ENCODE peak calls at places on chromosomes 2 and 18, in six cellular contexts. V is progenitor cell of endocrine pancreas, M is IMR-90, Y is Caco-2, D is AG09319, G is WTC11. X is an unnamed sample.

GRCh38 chr18:70362258-70362657 is 73.4 kb downstream of the SOCS6 start:
- DNase-seq in V (no peak), M (no peak), Y (no peak), D (no peak), G (no peak), X (no peak)

GRCh38 chr2:70887550-70888229 is 48.0 kb upstream of the ATP6V1B1 start:
- DNase-seq in V (no peak), M (no peak), Y (peak), D (no peak), G (peak), X (peak)

GRCh38 chr2:189409136-189409535 is 32.1 kb upstream of the WDR75 start:
- DNase-seq in V (no peak), M (peak), Y (no peak), D (no peak), G (no peak), X (no peak)

GRCh38 chr2:18336975-18337374 is 223.5 kb downstream of the RDH14 start:
- DNase-seq in V (no peak), M (peak), Y (no peak), D (no peak), G (no peak), X (no peak)

GRCh38 chr2:11375025-11375688 is 30.7 kb upstream of the ROCK2 start:
- DNase-seq in V (no peak), M (no peak), Y (no peak), D (no peak), G (no peak), X (no peak)

GRCh38 chr18:44725300-44726096 is 44.8 kb downstream of the SETBP1 start:
- DNase-seq in V (no peak), M (peak), Y (no peak), D (no peak), G (no peak), X (no peak)

GRCh38 chr2:201040867-201041628 is 30.4 kb downstream of the HYCC2 start:
- DNase-seq in V (no peak), M (no peak), Y (no peak), D (no peak), G (no peak), X (no peak)

GRCh38 chr2:151553-152328 is 105.4 kb upstream of the FAM110C start:
- DNase-seq in V (no peak), M (no peak), Y (no peak), D (no peak), G (no peak), X (no peak)

GRCh38 chr18:24321071-24321470 is 76.6 kb downstream of the OSBPL1A start:
- DNase-seq in V (no peak), M (peak), Y (no peak), D (no peak), G (no peak), X (no peak)

GRCh38 chr2:109013046-109013445 is 24.0 kb upstream of the EDAR start:
- DNase-seq in V (no peak), M (no peak), Y (no peak), D (no peak), G (no peak), X (no peak)

GRCh38 chr18:27921904-27922541 is 254.9 kb downstream of the CDH2 start:
- DNase-seq in V (no peak), M (peak), Y (peak), D (no peak), G (no peak), X (no peak)

GRCh38 chr2:219010162-219010756 is 17.0 kb upstream of the CRYBA2 start:
- DNase-seq in V (no peak), M (no peak), Y (peak), D (no peak), G (peak), X (no peak)

GRCh38 chr18:46406539-46406932 is 250.5 kb downstream of the LOXHD1 start:
- DNase-seq in V (no peak), M (no peak), Y (no peak), D (no peak), G (no peak), X (no peak)

GRCh38 chr2:190678444-190679162 is 29.7 kb downstream of the NAB1 start:
- DNase-seq in V (no peak), M (peak), Y (no peak), D (no peak), G (no peak), X (no peak)

GRCh38 chr18:395481-396250 is 104.8 kb downstream of the COLEC12 start:
- DNase-seq in V (no peak), M (peak), Y (no peak), D (peak), G (no peak), X (no peak)

GRCh38 chr2:27249891-27250651 is 12.8 kb downstream of the SLC30A3 start:
- DNase-seq in V (peak), M (peak), Y (peak), D (no peak), G (peak), X (peak)

GRCh38 chr2:145725876-145726275 is 1206.0 kb upstream of the ZEB2 start:
- DNase-seq in V (no peak), M (no peak), Y (no peak), D (no peak), G (no peak), X (no peak)

GRCh38 chr18:35786359-35787042 is 186.0 kb upstream of the RMP24 start:
- DNase-seq in V (no peak), M (no peak), Y (no peak), D (no peak), G (no peak), X (no peak)

GRCh38 chr2:69192176-69192945 is 179.4 kb downstream of the ANTXR1 start:
- DNase-seq in V (no peak), M (no peak), Y (peak), D (no peak), G (no peak), X (no peak)

GRCh38 chr2:212124597-212124996 is 414.0 kb downstream of the ERBB4 start:
- DNase-seq in V (no peak), M (peak), Y (peak), D (no peak), G (no peak), X (no peak)

GRCh38 chr2:219571311-219572236 is at the start of gene OBSL1:
- DNase-seq in V (peak), M (peak), Y (peak), D (peak), G (peak), X (peak)

GRCh38 chr2:73386342-73386868 is 769 bp downstream of the ALMS1 start:
- DNase-seq in V (no peak), M (no peak), Y (no peak), D (no peak), G (no peak), X (no peak)

GRCh38 chr2:151716721-151717120 is 17.6 kb downstream of the NEB start:
- DNase-seq in V (no peak), M (no peak), Y (no peak), D (no peak), G (no peak), X (no peak)

GRCh38 chr2:226554726-226555125 is 244.9 kb downstream of the IRS1 start:
- DNase-seq in V (no peak), M (no peak), Y (no peak), D (no peak), G (no peak), X (no peak)

GRCh38 chr18:63311481-63312409 is 7.8 kb downstream of the BCL2 start:
- DNase-seq in V (no peak), M (no peak), Y (no peak), D (no peak), G (no peak), X (no peak)

GRCh38 chr2:44941551-44942234 is at the start of gene SIX3:
- DNase-seq in V (no peak), M (no peak), Y (peak), D (no peak), G (peak), X (no peak)

GRCh38 chr2:85255813-85256581 is 71.8 kb downstream of the TGOLN2 start:
- DNase-seq in V (peak), M (peak), Y (peak), D (no peak), G (peak), X (peak)

GRCh38 chr2:239224249-239224605 is 176.6 kb downstream of the HDAC4 start:
- DNase-seq in V (no peak), M (no peak), Y (no peak), D (no peak), G (no peak), X (peak)

GRCh38 chr2:137287934-137288639 is 522.7 kb downstream of the THSD7B start:
- DNase-seq in V (no peak), M (no peak), Y (no peak), D (no peak), G (no peak), X (no peak)

GRCh38 chr2:46470114-46470628 is 9.2 kb upstream of the TMEM247 start:
- DNase-seq in V (no peak), M (no peak), Y (no peak), D (no peak), G (no peak), X (no peak)

GRCh38 chr2:161134547-161135518 is 25.4 kb upstream of the TANK start:
- DNase-seq in V (no peak), M (no peak), Y (peak), D (no peak), G (peak), X (no peak)

GRCh38 chr2:50476174-50476573 is 555.8 kb downstream of the NRXN1 start:
- DNase-seq in V (no peak), M (no peak), Y (no peak), D (no peak), G (peak), X (no peak)

GRCh38 chr2:42068571-42069178 is 20.9 kb downstream of the PKDCC start:
- DNase-seq in V (no peak), M (no peak), Y (no peak), D (no peak), G (no peak), X (no peak)

GRCh38 chr2:200625317-200625716 is 39.5 kb downstream of the AOX1 start:
- DNase-seq in V (no peak), M (peak), Y (no peak), D (no peak), G (no peak), X (no peak)

GRCh38 chr2:191246820-191247380 is 1.7 kb downstream of the MYO1B start:
- DNase-seq in V (no peak), M (no peak), Y (no peak), D (no peak), G (no peak), X (no peak)

DNA sequence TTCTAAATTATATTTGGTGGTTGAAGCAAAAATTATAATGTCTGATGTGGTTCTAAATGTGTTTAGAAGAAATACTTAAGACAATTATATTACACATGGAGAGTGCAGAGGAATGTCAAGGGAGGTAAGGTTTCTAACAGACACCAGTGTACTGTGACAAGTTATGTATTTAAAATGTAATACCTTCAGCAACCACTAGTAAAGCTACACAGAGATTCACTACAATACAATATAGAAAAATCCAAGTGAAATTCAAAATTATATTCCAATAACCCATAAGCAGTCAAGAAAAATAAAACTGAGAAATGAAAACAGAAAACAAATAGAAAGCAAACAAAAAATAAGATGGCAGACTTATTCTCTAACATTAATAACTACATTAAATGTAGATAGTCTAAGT is 249.5 kb upstream of the KLHL14 start:
- DNase-seq in V (no peak), M (no peak), Y (no peak), D (no peak), G (no peak), X (no peak)
- TF ChIP-seq CTCF in V (peak), M (no peak), Y (no peak), D (no peak), G (no peak), X (peak)

GRCh38 chr2:234099266-234099665 is 48.8 kb downstream of the SPP2 start:
- DNase-seq in V (no peak), M (no peak), Y (no peak), D (no peak), G (no peak), X (no peak)

GRCh38 chr2:234100686-234101085 is 50.2 kb downstream of the SPP2 start:
- DNase-seq in V (no peak), M (no peak), Y (no peak), D (no peak), G (no peak), X (no peak)

GRCh38 chr2:234107861-234108260 is 57.4 kb downstream of the SPP2 start:
- DNase-seq in V (no peak), M (no peak), Y (no peak), D (no peak), G (no peak), X (no peak)

GRCh38 chr2:234098675-234099195 is 48.2 kb downstream of the SPP2 start:
- DNase-seq in V (no peak), M (no peak), Y (no peak), D (no peak), G (no peak), X (no peak)

DNA sequence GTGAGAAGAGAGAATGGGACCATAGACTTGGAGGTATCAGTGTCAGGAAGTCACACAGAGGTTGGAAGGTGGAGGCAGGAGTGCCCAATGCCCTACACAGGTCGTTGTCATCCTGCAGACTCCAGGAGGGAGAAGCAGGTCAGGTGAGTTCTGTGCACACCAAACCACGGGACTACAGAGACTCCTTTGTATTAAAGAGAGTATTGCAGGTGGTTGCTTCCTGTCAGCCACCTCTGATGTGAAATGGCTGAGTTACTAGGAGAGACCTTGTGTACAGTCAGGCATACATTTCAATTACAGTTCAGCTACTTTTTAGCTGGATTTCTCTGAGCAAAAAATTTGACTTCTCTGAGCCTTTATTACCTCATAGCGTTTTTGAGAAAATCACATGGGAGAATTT is 51.6 kb downstream of the SPP2 start:
- DNase-seq in V (no peak), M (no peak), Y (peak), D (no peak), G (no peak), X (no peak)
- TF ChIP-seq CTCF in V (peak), M (no peak), Y (no peak), D (no peak), G (no peak), X (no peak)

GRCh38 chr2:20592106-20593071 is 58.5 kb downstream of the HS1BP3 start:
- DNase-seq in V (no peak), M (no peak), Y (no peak), D (no peak), G (peak), X (no peak)
- TF ChIP-seq CTCF in V (no peak), M (no peak), Y (no peak), D (no peak), G (no peak), X (no peak)

GRCh38 chr18:7117390-7118355 is at the start of gene LAMA1:
- DNase-seq in V (peak), M (peak), Y (no peak), D (no peak), G (peak), X (peak)
- TF ChIP-seq CTCF in V (peak), M (no peak), Y (no peak), D (no peak), G (no peak), X (no peak)

GRCh38 chr18:38369772-38370690 is 804.4 kb upstream of the CELF4 start:
- DNase-seq in V (no peak), M (no peak), Y (no peak), D (no peak), G (no peak), X (no peak)

GRCh38 chr18:38367473-38367872 is 801.9 kb upstream of the CELF4 start:
- DNase-seq in V (no peak), M (no peak), Y (no peak), D (no peak), G (no peak), X (no peak)

GRCh38 chr18:38368246-38368645 is 802.6 kb upstream of the CELF4 start:
- DNase-seq in V (no peak), M (no peak), Y (no peak), D (no peak), G (no peak), X (no peak)

GRCh38 chr18:38368886-38369285 is 803.3 kb upstream of the CELF4 start:
- DNase-seq in V (no peak), M (no peak), Y (no peak), D (no peak), G (no peak), X (no peak)
- TF ChIP-seq CTCF in V (no peak), M (no peak), Y (no peak), D (no peak), G (no peak), X (no peak)

DNA sequence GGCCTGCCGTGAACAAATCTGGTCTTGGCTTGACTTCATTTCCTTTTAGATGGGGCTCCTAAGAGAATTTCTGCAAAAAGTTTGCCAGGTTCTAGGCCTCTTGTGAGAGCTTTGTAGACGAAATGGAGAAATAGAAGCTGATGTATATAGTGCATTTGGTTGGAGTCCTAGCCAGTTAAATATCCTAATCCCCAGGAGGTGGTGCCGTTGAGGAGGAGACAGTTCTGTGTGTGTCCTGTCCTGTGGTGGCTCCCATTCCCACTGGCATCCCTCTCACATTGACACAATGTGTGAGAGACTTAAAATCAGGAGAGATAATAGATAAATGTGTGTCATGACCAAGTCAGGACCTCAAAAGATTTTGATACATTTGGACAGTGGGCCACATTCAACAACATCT is 34.6 kb upstream of the DNER start:
- DNase-seq in V (no peak), M (no peak), Y (no peak), D (no peak), G (no peak), X (no peak)
- TF ChIP-seq CTCF in V (no peak), M (no peak), Y (no peak), D (no peak), G (no peak), X (no peak)

DNA sequence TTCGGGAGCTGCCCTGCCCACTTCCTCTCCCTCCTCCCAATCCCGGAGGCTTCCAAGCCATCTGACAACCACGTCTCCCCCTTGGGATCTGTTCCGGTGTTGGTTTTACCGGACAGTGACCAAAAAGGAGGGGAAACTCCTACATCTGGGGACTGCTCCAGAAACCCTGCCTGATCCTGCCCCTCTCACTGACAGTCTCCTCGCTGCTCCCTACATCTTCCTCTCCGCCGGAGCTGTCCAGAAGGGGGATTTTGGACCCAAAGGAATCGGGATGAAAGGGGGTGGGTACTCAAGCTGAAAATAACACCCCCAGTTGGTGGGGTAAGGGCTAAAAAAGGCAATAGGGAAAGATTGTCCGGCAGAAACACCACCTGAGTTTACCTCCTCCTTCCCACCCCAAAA is 1.5 kb downstream of the INO80D start:
- DNase-seq in V (no peak), M (peak), Y (peak), D (peak), G (peak), X (peak)
- TF ChIP-seq CTCF in V (no peak), M (peak), Y (no peak), D (no peak), G (no peak), X (peak)